ENCODE peak calls at places on chromosomes 12 and 14, in seven cellular contexts. J, Y, R, D, G, H and E are unnamed samples.

GRCh38 chr12:44342371-44342770 is 506.5 kb downstream of the TMEM117 start:
- DNase-seq in J (no peak), Y (no peak), R (no peak), D (no peak), G (no peak), H (no peak), E (no peak)

GRCh38 chr12:65524666-65525065 is 246.2 kb downstream of the MSRB3 start:
- DNase-seq in J (no peak), Y (no peak), R (no peak), D (no peak), G (peak), H (no peak), E (peak)

GRCh38 chr12:78062781-78063180 is 232.1 kb downstream of the NAV3 start:
- DNase-seq in J (no peak), Y (no peak), R (peak), D (no peak), G (no peak), H (no peak), E (peak)

GRCh38 chr12:117567644-117568043 is 206.2 kb upstream of the NOS1 start:
- DNase-seq in J (no peak), Y (peak), R (no peak), D (no peak), G (no peak), H (no peak), E (no peak)

GRCh38 chr14:56528927-56529326 is 50.7 kb upstream of the TMEM260 start:
- DNase-seq in J (peak), Y (no peak), R (no peak), D (no peak), G (no peak), H (no peak), E (no peak)

GRCh38 chr14:57871487-57872080 is 5.7 kb upstream of the SLC35F4 start:
- DNase-seq in J (peak), Y (peak), R (no peak), D (no peak), G (peak), H (no peak), E (peak)

GRCh38 chr14:103002578-103003350 is 54.6 kb downstream of the CDC42BPB start:
- DNase-seq in J (peak), Y (no peak), R (no peak), D (no peak), G (no peak), H (no peak), E (no peak)

GRCh38 chr14:22414876-22415632 is 174.0 kb downstream of the DAD1 start:
- DNase-seq in J (no peak), Y (no peak), R (no peak), D (no peak), G (no peak), H (no peak), E (no peak)

GRCh38 chr14:68479247-68479646 is 313.6 kb downstream of the ZFP36L1 start:
- DNase-seq in J (no peak), Y (no peak), R (peak), D (no peak), G (no peak), H (no peak), E (no peak)

GRCh38 chr12:12693111-12693671 is 2.8 kb downstream of the GPR19 start:
- DNase-seq in J (no peak), Y (no peak), R (no peak), D (no peak), G (no peak), H (no peak), E (no peak)

GRCh38 chr12:2562400-2562799 is 232.4 kb upstream of the FKBP4 start:
- DNase-seq in J (no peak), Y (no peak), R (no peak), D (no peak), G (no peak), H (no peak), E (no peak)

GRCh38 chr12:34400423-34400881 is 378.2 kb downstream of the ALG10 start:
- DNase-seq in J (no peak), Y (no peak), R (peak), D (peak), G (no peak), H (peak), E (no peak)

GRCh38 chr14:95774265-95775160 is 60.6 kb upstream of the TCL1A start:
- DNase-seq in J (peak), Y (peak), R (peak), D (no peak), G (peak), H (peak), E (peak)

GRCh38 chr12:74429535-74429934 is 108.1 kb upstream of the ATXN7L3B start:
- DNase-seq in J (no peak), Y (no peak), R (no peak), D (no peak), G (no peak), H (no peak), E (no peak)

GRCh38 chr12:8038659-8039114 is 6.2 kb downstream of the FOXJ2 start:
- DNase-seq in J (peak), Y (no peak), R (no peak), D (peak), G (no peak), H (peak), E (no peak)

GRCh38 chr14:39641224-39641623 is 209.0 kb upstream of the FBXO33 start:
- DNase-seq in J (no peak), Y (no peak), R (no peak), D (no peak), G (no peak), H (no peak), E (no peak)

GRCh38 chr12:123488539-123489230 is 30.7 kb downstream of the SNRNP35 start:
- DNase-seq in J (peak), Y (no peak), R (no peak), D (no peak), G (no peak), H (no peak), E (no peak)

GRCh38 chr14:104928391-104929133 is 3.9 kb downstream of the PLD4 start:
- DNase-seq in J (no peak), Y (no peak), R (no peak), D (no peak), G (no peak), H (no peak), E (no peak)

GRCh38 chr14:41302776-41303175 is 303.9 kb upstream of the LRFN5 start:
- DNase-seq in J (peak), Y (no peak), R (no peak), D (no peak), G (no peak), H (no peak), E (no peak)

GRCh38 chr12:117671734-117672133 is 297.1 kb downstream of the KSR2 start:
- DNase-seq in J (peak), Y (no peak), R (no peak), D (peak), G (no peak), H (no peak), E (no peak)

GRCh38 chr14:102500190-102500661 is 9.3 kb downstream of the ANKRD9 start:
- DNase-seq in J (no peak), Y (no peak), R (peak), D (peak), G (peak), H (no peak), E (peak)

GRCh38 chr12:103801709-103802585 is 39.1 kb downstream of the NT5DC3 start:
- DNase-seq in J (no peak), Y (no peak), R (peak), D (peak), G (no peak), H (no peak), E (no peak)

GRCh38 chr12:62817556-62818271 is 117.2 kb downstream of the PPM1H start:
- DNase-seq in J (no peak), Y (no peak), R (no peak), D (no peak), G (peak), H (no peak), E (no peak)

GRCh38 chr14:51454351-51454750 is 197.4 kb upstream of the FRMD6 start:
- DNase-seq in J (no peak), Y (no peak), R (no peak), D (no peak), G (no peak), H (no peak), E (no peak)

GRCh38 chr12:54164402-54165145 is 24.2 kb downstream of the SMUG1 start:
- DNase-seq in J (peak), Y (no peak), R (no peak), D (no peak), G (no peak), H (no peak), E (no peak)

GRCh38 chr12:1912580-1913376 is 5.7 kb downstream of the CACNA2D4 start:
- DNase-seq in J (no peak), Y (no peak), R (peak), D (no peak), G (no peak), H (no peak), E (no peak)

GRCh38 chr14:61468063-61468825 is 146.9 kb downstream of the PRKCH start:
- DNase-seq in J (no peak), Y (no peak), R (no peak), D (no peak), G (no peak), H (no peak), E (no peak)

DNA sequence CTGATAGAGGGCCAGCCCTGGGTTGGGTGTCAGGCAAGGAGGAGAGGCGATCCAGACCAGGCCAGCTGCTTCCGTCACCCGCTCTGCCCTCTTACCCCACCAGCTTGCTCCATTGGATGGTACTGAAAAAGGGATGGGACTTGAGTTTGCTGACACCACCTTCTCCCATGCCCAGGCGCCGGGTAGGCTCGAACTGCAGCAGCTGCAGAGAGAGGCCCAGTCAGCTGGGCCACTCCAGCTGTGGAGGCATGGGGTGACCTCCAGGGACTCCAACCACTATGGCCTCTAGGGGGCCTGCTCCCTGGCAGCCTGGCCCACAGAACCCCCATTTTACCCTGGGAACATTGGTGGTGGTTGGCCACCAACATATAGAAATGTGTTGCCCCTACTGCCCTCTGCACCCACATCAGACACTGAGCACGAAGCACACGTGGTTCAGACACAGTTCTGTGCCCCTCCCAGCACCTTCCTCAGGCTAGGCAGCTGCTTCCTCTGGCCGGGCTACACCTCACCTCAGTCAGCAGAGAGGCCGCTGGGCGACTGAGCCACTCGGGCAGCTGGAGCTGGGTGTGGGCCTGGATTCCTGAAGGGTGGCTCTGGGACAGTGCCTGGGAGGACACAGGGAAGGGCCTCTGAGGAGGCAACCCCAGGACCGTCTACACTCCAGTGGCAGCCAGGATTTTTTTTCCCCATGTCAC is 16.0 kb downstream of the RPS6KL1 start:
- DNase-seq in J (peak), Y (no peak), R (no peak), D (no peak), G (no peak), H (no peak), E (no peak)
- TF ChIP-seq CTCF in J (peak), Y (peak), R (no peak), D (peak), G (peak), H (no peak), E (peak)

DNA sequence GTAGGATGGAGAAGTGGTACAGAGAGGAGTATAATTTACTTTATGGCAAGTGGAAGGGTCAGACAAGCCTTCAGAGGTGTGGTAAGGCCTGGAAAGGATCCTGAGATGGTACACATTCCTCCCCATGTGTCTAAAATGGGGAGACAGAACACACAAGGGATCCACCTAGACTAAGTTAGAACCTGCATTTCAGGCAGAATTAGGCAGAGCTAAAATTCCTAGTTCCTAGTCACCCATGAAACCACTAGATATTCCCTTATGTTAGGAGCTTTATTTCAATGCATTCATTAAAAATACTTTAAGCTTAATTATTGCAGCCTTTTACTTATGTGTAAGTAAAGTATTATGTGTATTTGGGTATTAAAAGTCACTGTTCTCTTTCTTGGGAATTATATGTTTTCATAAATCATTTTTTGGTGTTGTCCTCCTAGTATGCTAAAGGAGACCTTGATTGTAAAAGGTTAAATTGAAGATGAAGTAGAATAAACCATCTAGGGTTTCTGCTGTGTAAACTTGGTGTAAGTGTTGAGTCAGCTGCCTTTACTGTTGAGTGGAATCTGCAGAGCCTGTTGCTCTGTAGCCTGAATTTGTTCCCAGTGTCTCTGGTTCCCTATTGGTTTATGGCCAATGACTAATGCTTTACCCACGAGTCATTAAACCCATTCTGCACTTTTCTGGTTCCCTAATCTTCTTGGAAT is 423.2 kb downstream of the ATP23 start:
- DNase-seq in J (no peak), Y (no peak), R (no peak), D (no peak), G (peak), H (no peak), E (peak)
- H3K4me3 ChIP-seq in J (no peak), Y (no peak), R (no peak), D (no peak), G (no peak), H (no peak), E (no peak)

DNA sequence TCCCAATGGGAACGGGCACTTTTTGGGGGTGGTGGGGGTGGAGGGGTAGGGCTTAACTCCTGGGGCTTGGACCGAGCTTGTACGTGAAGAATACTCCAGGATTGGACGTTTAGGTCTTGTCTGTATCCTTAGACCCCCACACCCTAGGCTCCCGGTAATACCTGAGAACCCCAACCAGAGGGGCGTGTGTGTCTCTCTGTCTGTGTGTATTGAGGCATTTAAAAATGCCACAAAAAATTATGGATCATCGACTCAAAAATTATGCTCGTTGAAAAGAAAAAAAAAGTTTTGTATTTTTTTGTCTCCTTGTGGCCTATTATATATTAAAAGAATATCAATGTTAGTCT is 456 bp downstream of the PPFIBP1 start:
- DNase-seq in J (no peak), Y (no peak), R (no peak), D (no peak), G (no peak), H (no peak), E (no peak)
- TF ChIP-seq CTCF in J (no peak), Y (no peak), R (no peak), D (no peak), G (no peak), H (no peak), E (no peak)

GRCh38 chr12:132424118-132424438 is 65.9 kb upstream of the FBRSL1 start:
- DNase-seq in J (no peak), Y (no peak), R (no peak), D (no peak), G (no peak), H (no peak), E (no peak)
- H3K4me3 ChIP-seq in J (no peak), Y (no peak), R (no peak), D (no peak), G (no peak), H (no peak), E (no peak)